ENCODE peak calls at places on chromosomes 3 and 15, in four cellular contexts. One of them, this sample, is unnamed.

GRCh38 chr3:172980849-172981248 is 160.2 kb downstream of the SPATA16 start:
- DNase-seq in RWPE2: no peak
- DNase-seq in stomach: no peak
- DNase-seq in fibroblast of mammary gland: no peak
- DNase-seq in this sample: no peak

GRCh38 chr3:128241741-128242140 is 88.5 kb downstream of the EEFSEC start:
- DNase-seq in RWPE2: no peak
- DNase-seq in stomach: no peak
- DNase-seq in fibroblast of mammary gland: no peak
- DNase-seq in this sample: no peak

GRCh38 chr3:186929186-186929585 is 1.1 kb upstream of the ST6GAL1 start:
- DNase-seq in stomach: no peak
- DNase-seq in fibroblast of mammary gland: no peak
- DNase-seq in RWPE2: no peak
- DNase-seq in this sample: no peak

GRCh38 chr3:13584901-13585300 is 36.0 kb downstream of the FBLN2 start:
- DNase-seq in RWPE2: peak; percentile 50
- DNase-seq in fibroblast of mammary gland: no peak
- DNase-seq in stomach: no peak
- DNase-seq in this sample: no peak

GRCh38 chr3:139797724-139798343 is 120.1 kb upstream of the NMNAT3 start:
- DNase-seq in RWPE2: no peak
- DNase-seq in fibroblast of mammary gland: peak; percentile 28
- DNase-seq in stomach: no peak
- DNase-seq in this sample: peak; percentile 76

GRCh38 chr15:38066612-38067011 is 132.2 kb downstream of the TMCO5A start:
- DNase-seq in RWPE2: no peak
- DNase-seq in fibroblast of mammary gland: no peak
- DNase-seq in stomach: no peak
- DNase-seq in this sample: no peak

GRCh38 chr3:193788189-193788946 is 195.4 kb downstream of the OPA1 start:
- DNase-seq in stomach: peak; percentile 65
- DNase-seq in fibroblast of mammary gland: peak; percentile 62
- DNase-seq in RWPE2: no peak
- DNase-seq in this sample: no peak

GRCh38 chr3:126983653-126984390 is 907 bp downstream of the PLXNA1 start:
- DNase-seq in fibroblast of mammary gland: no peak
- DNase-seq in stomach: no peak
- DNase-seq in RWPE2: no peak
- DNase-seq in this sample: no peak

GRCh38 chr3:140206196-140207040 is 271.4 kb downstream of the CLSTN2 start:
- DNase-seq in stomach: no peak
- DNase-seq in fibroblast of mammary gland: peak; percentile 58
- DNase-seq in RWPE2: no peak
- DNase-seq in this sample: no peak

GRCh38 chr3:187518616-187519015 is 150.4 kb downstream of the RTP4 start:
- DNase-seq in RWPE2: no peak
- DNase-seq in stomach: no peak
- DNase-seq in fibroblast of mammary gland: no peak
- DNase-seq in this sample: no peak

GRCh38 chr3:15443826-15444524 is 16.6 kb downstream of the EAF1 start:
- DNase-seq in stomach: no peak
- DNase-seq in RWPE2: no peak
- DNase-seq in fibroblast of mammary gland: peak; percentile 16
- DNase-seq in this sample: no peak

GRCh38 chr3:55968331-55968730 is 481.2 kb upstream of the WNT5A start:
- DNase-seq in fibroblast of mammary gland: no peak
- DNase-seq in RWPE2: no peak
- DNase-seq in stomach: no peak
- DNase-seq in this sample: no peak

GRCh38 chr3:149180057-149180573 is 41.5 kb downstream of the CP start:
- DNase-seq in fibroblast of mammary gland: peak; percentile 100
- DNase-seq in stomach: peak; percentile 44
- DNase-seq in RWPE2: peak; percentile 81
- DNase-seq in this sample: no peak

GRCh38 chr3:146594843-146595482 is 10.2 kb downstream of the PLSCR5 start:
- DNase-seq in fibroblast of mammary gland: peak; percentile 37
- DNase-seq in RWPE2: no peak
- DNase-seq in stomach: no peak
- DNase-seq in this sample: no peak

GRCh38 chr15:59892995-59893394 is 111.1 kb upstream of the FOXB1 start:
- DNase-seq in fibroblast of mammary gland: peak; percentile 15
- DNase-seq in stomach: no peak
- DNase-seq in RWPE2: no peak
- DNase-seq in this sample: no peak

GRCh38 chr3:63927623-63928280 is 15.6 kb upstream of the SCAANT1 start:
- DNase-seq in RWPE2: no peak
- DNase-seq in fibroblast of mammary gland: no peak
- DNase-seq in stomach: no peak
- DNase-seq in this sample: no peak

GRCh38 chr3:126053513-126053912 is 30.4 kb downstream of the SLC41A3 start:
- DNase-seq in fibroblast of mammary gland: peak; percentile 6
- DNase-seq in stomach: no peak
- DNase-seq in RWPE2: no peak
- DNase-seq in this sample: no peak

GRCh38 chr3:192878374-192878773 is 39.3 kb downstream of the MB21D2 start:
- DNase-seq in fibroblast of mammary gland: no peak
- DNase-seq in stomach: no peak
- DNase-seq in RWPE2: no peak
- DNase-seq in this sample: no peak

GRCh38 chr3:194003128-194004057 is 132.6 kb upstream of the HES1 start:
- DNase-seq in RWPE2: peak; percentile 90
- DNase-seq in stomach: peak; percentile 90
- DNase-seq in fibroblast of mammary gland: peak; percentile 97
- DNase-seq in this sample: peak; percentile 81

GRCh38 chr15:79640206-79640605 is 208.1 kb downstream of the MINAR1 start:
- DNase-seq in RWPE2: peak; percentile 73
- DNase-seq in fibroblast of mammary gland: peak; percentile 83
- DNase-seq in stomach: peak; percentile 83
- DNase-seq in this sample: no peak

GRCh38 chr3:171001957-171002694 is 24.4 kb downstream of the SLC2A2 start:
- DNase-seq in RWPE2: no peak
- DNase-seq in fibroblast of mammary gland: peak; percentile 39
- DNase-seq in stomach: no peak
- DNase-seq in this sample: no peak

GRCh38 chr3:171066216-171066615 is 39.7 kb upstream of the SLC2A2 start:
- DNase-seq in RWPE2: no peak
- DNase-seq in fibroblast of mammary gland: no peak
- DNase-seq in stomach: no peak
- DNase-seq in this sample: no peak

GRCh38 chr3:192848371-192849233 is 69.1 kb downstream of the MB21D2 start:
- DNase-seq in stomach: no peak
- DNase-seq in RWPE2: no peak
- DNase-seq in fibroblast of mammary gland: no peak
- DNase-seq in this sample: no peak

GRCh38 chr3:20141841-20142240 is 44.2 kb downstream of the SGO1 start:
- DNase-seq in RWPE2: no peak
- DNase-seq in fibroblast of mammary gland: peak; percentile 39
- DNase-seq in stomach: no peak
- DNase-seq in this sample: no peak

GRCh38 chr3:196117809-196118208 is 35.9 kb upstream of the TFRC start:
- DNase-seq in RWPE2: no peak
- DNase-seq in fibroblast of mammary gland: no peak
- DNase-seq in stomach: no peak
- DNase-seq in this sample: no peak

GRCh38 chr3:71488882-71489281 is 94.6 kb downstream of the FOXP1 start:
- DNase-seq in fibroblast of mammary gland: no peak
- DNase-seq in RWPE2: no peak
- DNase-seq in stomach: no peak
- DNase-seq in this sample: no peak

GRCh38 chr3:71490692-71491091 is 92.8 kb downstream of the FOXP1 start:
- DNase-seq in RWPE2: no peak
- DNase-seq in fibroblast of mammary gland: no peak
- DNase-seq in stomach: no peak
- DNase-seq in this sample: no peak

GRCh38 chr3:71488391-71488809 is 95.1 kb downstream of the FOXP1 start:
- DNase-seq in stomach: no peak
- DNase-seq in RWPE2: no peak
- DNase-seq in fibroblast of mammary gland: no peak
- DNase-seq in this sample: no peak

GRCh38 chr3:71491141-71491752 is 92.3 kb downstream of the FOXP1 start:
- DNase-seq in RWPE2: no peak
- DNase-seq in fibroblast of mammary gland: no peak
- DNase-seq in stomach: no peak
- DNase-seq in this sample: no peak

DNA sequence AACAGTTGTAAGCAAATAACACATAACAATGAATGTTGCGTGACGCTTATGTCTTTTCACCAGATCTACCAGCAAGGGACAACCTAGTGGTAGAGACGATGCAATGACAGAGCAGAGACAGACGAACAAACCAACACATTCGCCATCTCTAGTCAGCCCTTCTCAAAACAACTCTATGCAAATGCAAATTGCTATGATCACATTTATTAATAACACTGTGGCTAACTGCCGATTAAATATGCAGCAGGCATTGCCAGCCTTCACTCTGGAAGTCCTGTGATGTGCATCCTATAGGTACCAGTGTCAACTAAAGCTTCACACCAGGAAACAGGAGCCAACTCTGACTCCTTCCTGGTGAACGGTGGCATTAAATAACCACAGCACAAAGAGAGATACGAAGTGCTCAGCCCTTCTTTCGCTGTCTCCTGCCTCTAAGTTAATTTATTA is 94.2 kb downstream of the FOXP1 start:
- DNase-seq in fibroblast of mammary gland: no peak
- DNase-seq in RWPE2: no peak
- DNase-seq in stomach: no peak
- DNase-seq in this sample: no peak
- TF ChIP-seq CTCF in fibroblast of mammary gland: no peak
- TF ChIP-seq CTCF in RWPE2: no peak
- TF ChIP-seq CTCF in stomach: no peak
- TF ChIP-seq CTCF in this sample: no peak

GRCh38 chr3:123571264-123571972 is 13.4 kb downstream of the HACD2 start:
- DNase-seq in RWPE2: no peak
- DNase-seq in stomach: no peak
- DNase-seq in fibroblast of mammary gland: no peak
- DNase-seq in this sample: no peak

GRCh38 chr3:123571973-123572365 is 12.9 kb downstream of the HACD2 start:
- DNase-seq in stomach: no peak
- DNase-seq in RWPE2: no peak
- DNase-seq in fibroblast of mammary gland: no peak
- DNase-seq in this sample: no peak

GRCh38 chr3:123576119-123576518 is 8.7 kb downstream of the HACD2 start:
- DNase-seq in fibroblast of mammary gland: peak; percentile 53
- DNase-seq in stomach: no peak
- DNase-seq in RWPE2: no peak
- DNase-seq in this sample: no peak
- TF ChIP-seq CTCF in fibroblast of mammary gland: no peak
- TF ChIP-seq CTCF in stomach: no peak
- TF ChIP-seq CTCF in RWPE2: no peak
- TF ChIP-seq CTCF in this sample: no peak

DNA sequence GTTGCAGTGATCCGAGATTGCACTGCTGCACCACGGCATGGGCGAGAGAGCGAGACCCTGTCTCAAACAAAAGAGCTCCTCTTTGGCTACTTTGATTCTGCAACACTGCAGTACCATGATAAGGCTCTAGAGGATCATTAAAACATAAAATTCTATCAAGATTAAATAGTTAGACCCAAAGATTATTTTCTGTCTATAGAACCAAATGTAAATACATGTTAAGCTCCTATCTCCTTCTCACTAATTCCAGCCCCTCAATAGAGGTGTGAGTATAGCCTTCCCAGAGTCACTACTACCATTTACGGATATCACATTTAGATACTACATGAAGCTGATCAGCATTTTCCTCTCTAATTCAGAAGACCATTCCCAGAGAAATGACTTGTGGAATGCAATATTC is 4.3 kb upstream of the MUC13 start:
- DNase-seq in stomach: no peak
- DNase-seq in RWPE2: no peak
- DNase-seq in fibroblast of mammary gland: no peak
- DNase-seq in this sample: no peak
- TF ChIP-seq CTCF in stomach: no peak
- TF ChIP-seq CTCF in RWPE2: no peak
- TF ChIP-seq CTCF in fibroblast of mammary gland: no peak
- TF ChIP-seq CTCF in this sample: peak; percentile 53

DNA sequence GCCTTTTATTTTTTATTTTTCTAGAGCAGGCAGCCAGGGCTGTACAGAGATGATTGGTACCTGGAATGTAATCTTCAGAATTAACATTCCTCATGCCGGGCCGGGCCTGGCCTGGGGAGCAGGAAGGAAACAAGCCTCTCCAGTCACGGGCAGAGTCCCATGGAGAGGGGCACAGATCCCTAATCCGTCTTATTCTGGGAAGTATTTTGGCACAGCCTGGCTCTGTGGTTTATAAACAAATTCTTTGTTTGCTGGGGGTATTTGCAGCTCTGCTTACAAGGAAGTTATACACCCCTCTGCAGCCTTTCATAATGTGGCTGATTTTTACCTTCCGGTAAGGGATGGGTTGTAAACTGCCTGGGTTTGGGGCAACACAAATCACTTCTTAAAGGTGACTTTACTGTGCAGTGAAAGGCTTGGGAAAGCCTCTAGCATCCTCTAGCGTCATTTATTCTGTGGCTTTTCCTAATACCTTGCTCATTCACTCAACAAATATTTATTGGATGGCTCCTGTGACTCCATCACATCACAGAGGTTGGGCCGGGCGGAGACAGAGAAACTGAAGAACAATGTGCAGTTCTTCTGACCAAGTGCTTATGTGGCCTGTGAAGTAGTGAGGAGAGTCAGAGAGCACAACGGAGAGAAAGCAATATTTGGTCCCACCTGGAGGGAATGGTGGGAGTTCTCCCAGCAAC is 2.7 kb downstream of the SLC6A20 start:
- DNase-seq in stomach: no peak
- DNase-seq in fibroblast of mammary gland: no peak
- DNase-seq in RWPE2: no peak
- DNase-seq in this sample: peak; percentile 60
- TF ChIP-seq CTCF in stomach: no peak
- TF ChIP-seq CTCF in fibroblast of mammary gland: no peak
- TF ChIP-seq CTCF in RWPE2: no peak
- TF ChIP-seq CTCF in this sample: no peak

GRCh38 chr3:5186854-5187151 is 704 bp upstream of the EDEM1 start:
- DNase-seq in RWPE2: no peak
- DNase-seq in stomach: no peak
- DNase-seq in fibroblast of mammary gland: peak; percentile 43
- DNase-seq in this sample: no peak
- TF ChIP-seq CTCF in RWPE2: no peak
- TF ChIP-seq CTCF in stomach: no peak
- TF ChIP-seq CTCF in fibroblast of mammary gland: no peak
- TF ChIP-seq CTCF in this sample: no peak

GRCh38 chr3:132006605-132007204 is 28.1 kb downstream of the CPNE4 start:
- DNase-seq in RWPE2: no peak
- DNase-seq in fibroblast of mammary gland: peak; percentile 60
- DNase-seq in stomach: peak; percentile 39
- DNase-seq in this sample: no peak
- TF ChIP-seq CTCF in RWPE2: peak; percentile 72
- TF ChIP-seq CTCF in fibroblast of mammary gland: peak; percentile 63
- TF ChIP-seq CTCF in stomach: no peak
- TF ChIP-seq CTCF in this sample: peak; percentile 73